ENCODE peak calls at places on chromosomes 7 and 10, in nine cellular contexts. E is fibroblast of mammary gland; J is GM23248; M is T-helper 22 cell; N is amygdala; Z is tibial artery; B is T1000; R is activated CD8-positive, alpha-beta T cell treated with anti-CD3 and anti-CD28 coated beads for 36 hours; A is colonic mucosa. S is an unnamed sample.

GRCh38 chr10:14839305-14839695 is 1.2 kb downstream of the HSPA14 start:
- DNase-seq in E (peak; percentile 16), J (peak; percentile 54), M (no peak), N (no peak), Z (no peak), B (peak; percentile 79), R (peak; percentile 9), A (peak; percentile 53), S (peak; percentile 49)

GRCh38 chr10:88230251-88230650 is 352.9 kb downstream of the RNLS start:
- DNase-seq in E (no peak), J (no peak), M (no peak), N (no peak), Z (no peak), B (no peak), R (no peak), A (no peak), S (no peak)

GRCh38 chr10:124646483-124647352 is 97.5 kb downstream of the FAM53B start:
- DNase-seq in E (peak; percentile 89), J (peak; percentile 81), M (no peak), N (no peak), Z (peak; percentile 88), B (no peak), R (no peak), A (peak; percentile 60), S (peak; percentile 69)

GRCh38 chr10:117666131-117666530 is 123.6 kb downstream of the EMX2 start:
- DNase-seq in E (peak; percentile 59), J (peak; percentile 46), M (no peak), N (no peak), Z (no peak), B (no peak), R (no peak), A (no peak), S (no peak)

GRCh38 chr7:122457325-122457724 is 152.8 kb upstream of the FEZF1 start:
- DNase-seq in E (no peak), J (no peak), M (no peak), N (no peak), Z (no peak), B (no peak), R (no peak), A (no peak), S (no peak)

GRCh38 chr10:46247181-46247475 is 39.7 kb upstream of the ANTXRL start:
- DNase-seq in E (no peak), J (no peak), M (no peak), N (no peak), Z (no peak), B (no peak), R (no peak), A (no peak), S (no peak)

GRCh38 chr7:134625571-134625970 is 21.1 kb upstream of the BPGM start:
- DNase-seq in E (peak; percentile 88), J (peak; percentile 92), M (no peak), N (no peak), Z (no peak), B (no peak), R (no peak), A (no peak), S (no peak)

GRCh38 chr10:24156686-24157085 is 52.3 kb upstream of the KIAA1217 start:
- DNase-seq in E (peak; percentile 5), J (peak; percentile 68), M (no peak), N (no peak), Z (no peak), B (no peak), R (no peak), A (no peak), S (no peak)

GRCh38 chr7:100099452-100099851 is 1.7 kb downstream of the MCM7 start:
- DNase-seq in E (no peak), J (no peak), M (no peak), N (no peak), Z (no peak), B (no peak), R (no peak), A (no peak), S (no peak)

GRCh38 chr7:94305836-94306235 is 88.9 kb upstream of the COL1A2 start:
- DNase-seq in E (no peak), J (no peak), M (no peak), N (no peak), Z (no peak), B (no peak), R (no peak), A (no peak), S (no peak)

GRCh38 chr10:14820775-14821154 is 17.1 kb downstream of the CDNF start:
- DNase-seq in E (no peak), J (no peak), M (no peak), N (no peak), Z (no peak), B (peak; percentile 94), R (no peak), A (no peak), S (no peak)

GRCh38 chr10:97715259-97715874 is 1.8 kb downstream of the MARVELD1 start:
- DNase-seq in E (peak; percentile 23), J (peak; percentile 56), M (no peak), N (no peak), Z (no peak), B (no peak), R (no peak), A (no peak), S (no peak)

GRCh38 chr7:116173051-116174028 is 37.0 kb upstream of the TES start:
- DNase-seq in E (peak; percentile 76), J (peak; percentile 70), M (no peak), N (no peak), Z (no peak), B (no peak), R (peak; percentile 27), A (no peak), S (no peak)

GRCh38 chr10:46515402-46516192 is 40.9 kb downstream of the GPRIN2 start:
- DNase-seq in E (no peak), J (no peak), M (no peak), N (no peak), Z (no peak), B (no peak), R (no peak), A (peak; percentile 17), S (peak; percentile 5)

GRCh38 chr7:72336887-72337821 is 75.0 kb downstream of the CALN1 start:
- DNase-seq in E (no peak), J (no peak), M (no peak), N (no peak), Z (no peak), B (no peak), R (no peak), A (no peak), S (no peak)

S was measured in left colon.